ENCODE peak calls at places on chromosomes 2 and 18, in five cellular contexts. L is fibroblast of lung, Q is lower lobe of right lung, I is WTC11, W is body of pancreas. T is an unnamed sample.

GRCh38 chr2:238969857-238970256 is 122.0 kb downstream of the TWIST2 start:
- DNase-seq in I (no peak), Q (no peak), W (no peak), L (no peak), T (no peak)

GRCh38 chr2:10452334-10452733 is 4.2 kb upstream of the ODC1 start:
- DNase-seq in L (peak; percentile 64), Q (peak; percentile 83), W (peak; percentile 84), I (no peak), T (peak; percentile 44)

GRCh38 chr2:11121099-11121822 is 34.0 kb upstream of the SLC66A3 start:
- DNase-seq in L (peak; percentile 15), W (no peak), I (no peak), Q (no peak), T (no peak)

GRCh38 chr2:46010925-46011490 is 286.2 kb upstream of the EPAS1 start:
- DNase-seq in I (no peak), L (peak; percentile 77), Q (no peak), W (no peak), T (no peak)

GRCh38 chr2:38224821-38225450 is 149.0 kb upstream of the CYP1B1 start:
- DNase-seq in L (no peak), Q (no peak), I (no peak), W (no peak), T (no peak)

GRCh38 chr2:100130595-100131391 is 11.6 kb downstream of the AFF3 start:
- DNase-seq in I (no peak), L (no peak), Q (no peak), W (no peak), T (no peak)

GRCh38 chr2:239226677-239227076 is 174.1 kb downstream of the HDAC4 start:
- DNase-seq in I (no peak), Q (no peak), L (no peak), W (no peak), T (no peak)

GRCh38 chr2:55080204-55080738 is 30.0 kb upstream of the RTN4 start:
- DNase-seq in W (no peak), Q (no peak), L (no peak), I (no peak), T (no peak)

GRCh38 chr2:168192839-168193616 is 54.4 kb downstream of the STK39 start:
- DNase-seq in Q (no peak), L (peak; percentile 63), I (no peak), W (no peak), T (no peak)

GRCh38 chr2:240782221-240782885 is 37.7 kb downstream of the KIF1A start:
- DNase-seq in W (no peak), Q (no peak), I (no peak), L (no peak), T (no peak)

GRCh38 chr2:29012211-29012681 is 31.1 kb downstream of the TOGARAM2 start:
- DNase-seq in Q (peak; percentile 60), I (no peak), W (peak; percentile 80), L (peak; percentile 58), T (no peak)

GRCh38 chr2:48312126-48312525 is 217.8 kb upstream of the STON1 start:
- DNase-seq in I (no peak), L (no peak), Q (no peak), W (no peak), T (no peak)

GRCh38 chr18:67359868-67360838 is 156.4 kb downstream of the DSEL start:
- DNase-seq in I (no peak), L (peak; percentile 92), W (peak; percentile 65), Q (no peak), T (peak; percentile 60)

GRCh38 chr2:69222984-69223658 is 163.9 kb downstream of the GFPT1 start:
- DNase-seq in L (peak; percentile 50), I (no peak), W (peak; percentile 21), Q (no peak), T (no peak)

GRCh38 chr2:121284424-121285076 is 452 bp downstream of the TFCP2L1 start:
- DNase-seq in W (peak; percentile 35), I (peak; percentile 41), L (no peak), Q (peak; percentile 60), T (no peak)

GRCh38 chr18:58363767-58364540 is 264.9 kb downstream of the ALPK2 start:
- DNase-seq in I (no peak), Q (no peak), L (peak; percentile 36), W (no peak), T (no peak)

GRCh38 chr18:48186084-48186798 is 222.9 kb downstream of the ZBTB7C start:
- DNase-seq in I (no peak), L (no peak), Q (no peak), W (no peak), T (no peak)

GRCh38 chr2:46803911-46804670 is 111.5 kb downstream of the MCFD2 start:
- DNase-seq in L (peak; percentile 81), W (no peak), Q (no peak), I (no peak), T (peak; percentile 78)

GRCh38 chr2:201769664-201770373 is 10.9 kb downstream of the ALS2 start:
- DNase-seq in Q (no peak), I (no peak), W (no peak), L (no peak), T (no peak)

GRCh38 chr2:227805578-227805977 is 8.1 kb upstream of the CCL20 start:
- DNase-seq in I (no peak), L (no peak), Q (peak; percentile 58), W (no peak), T (no peak)

GRCh38 chr2:173159794-173160463 is 84.3 kb downstream of the MAP3K20 start:
- DNase-seq in Q (peak; percentile 90), I (no peak), L (peak; percentile 99), W (peak; percentile 80), T (peak; percentile 94)

GRCh38 chr2:1818811-1819210 is 74.5 kb upstream of the PXDN start:
- DNase-seq in W (no peak), L (no peak), Q (no peak), I (no peak), T (no peak)

GRCh38 chr2:183541766-183542165 is 417.5 kb downstream of the NUP35 start:
- DNase-seq in W (no peak), Q (no peak), L (no peak), I (no peak), T (no peak)

GRCh38 chr2:29892576-29892975 is 28.8 kb downstream of the ALK start:
- DNase-seq in W (no peak), Q (no peak), I (no peak), L (no peak), T (no peak)

GRCh38 chr2:33373986-33374385 is 102.5 kb upstream of the RASGRP3 start:
- DNase-seq in I (no peak), W (no peak), Q (no peak), L (peak; percentile 75), T (peak; percentile 72)

GRCh38 chr2:9102861-9103662 is 99.6 kb upstream of the MBOAT2 start:
- DNase-seq in L (peak; percentile 55), Q (no peak), W (no peak), I (no peak), T (no peak)

GRCh38 chr2:47250576-47251403 is 95.7 kb upstream of the STPG4 start:
- DNase-seq in Q (no peak), L (no peak), W (peak; percentile 21), I (no peak), T (no peak)

GRCh38 chr2:151795646-151796240 is 32.5 kb downstream of the ARL5A start:
- DNase-seq in L (no peak), Q (no peak), I (no peak), W (no peak), T (no peak)

GRCh38 chr2:222468338-222468737 is 44.0 kb downstream of the SGPP2 start:
- DNase-seq in I (no peak), Q (no peak), L (no peak), W (peak; percentile 28), T (no peak)

GRCh38 chr18:24060644-24061043 is 46.1 kb downstream of the TTC39C start:
- DNase-seq in I (no peak), Q (no peak), L (peak; percentile 80), W (no peak), T (no peak)

GRCh38 chr18:45879681-45880655 is 54.5 kb downstream of the SIGLEC15 start:
- DNase-seq in L (peak; percentile 66), I (peak; percentile 83), Q (peak; percentile 77), W (peak; percentile 63), T (peak; percentile 16)
- TF ChIP-seq CTCF in L (peak; percentile 98), I (peak; percentile 93), Q (peak; percentile 100), W (peak; percentile 97), T (peak; percentile 99)

DNA sequence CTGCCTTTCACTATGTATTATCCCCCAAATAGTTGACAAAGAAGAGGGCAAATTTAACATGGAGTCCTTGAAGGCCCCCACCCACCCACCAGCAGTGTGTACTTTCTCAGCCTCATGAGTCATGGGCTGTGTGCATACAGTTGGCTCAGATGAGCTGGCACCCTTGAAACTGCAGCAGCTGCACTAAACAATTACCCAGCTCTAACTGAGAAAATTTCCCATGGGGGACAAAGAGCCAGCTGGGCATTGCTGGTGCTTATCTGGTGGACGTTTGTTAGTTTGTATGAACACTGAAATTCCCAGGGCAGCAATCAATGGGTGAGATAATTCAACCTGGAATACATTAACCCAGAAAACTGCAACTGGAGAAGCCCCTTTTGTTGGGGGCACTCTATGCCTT is 131.7 kb downstream of the GCA start:
- DNase-seq in I (no peak), L (no peak), Q (no peak), W (peak; percentile 87), T (no peak)
- TF ChIP-seq CTCF in I (no peak), L (no peak), Q (no peak), W (no peak), T (no peak)

DNA sequence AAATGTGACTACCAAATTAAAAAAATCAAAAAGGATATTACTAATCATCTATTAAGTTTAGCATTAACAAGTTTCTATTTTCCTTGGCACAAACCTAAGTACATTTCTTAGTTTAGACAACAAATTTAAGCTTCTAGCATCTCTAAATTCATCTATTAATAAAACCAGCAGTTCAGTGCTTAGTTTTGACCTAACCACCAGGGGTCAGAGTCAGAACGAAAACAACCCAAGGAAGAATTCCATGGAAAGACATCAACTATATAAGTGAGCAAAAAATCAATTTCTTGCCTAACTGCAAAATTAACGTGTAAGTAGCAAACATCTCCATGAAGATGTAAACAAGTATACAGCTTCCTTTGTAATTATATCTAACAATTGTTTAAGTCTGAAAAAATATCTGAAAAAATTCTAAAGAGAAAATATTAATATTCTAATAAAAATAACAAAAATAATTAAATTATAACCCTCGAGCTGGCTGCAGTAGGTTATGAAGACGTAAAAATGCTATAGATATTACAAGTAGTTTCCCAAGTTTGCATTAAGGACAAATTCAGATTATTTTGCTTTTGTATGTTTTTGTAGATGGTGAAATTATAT is 83.7 kb downstream of the CERKL start:
- DNase-seq in W (no peak), I (no peak), L (peak; percentile 63), Q (no peak), T (no peak)
- TF ChIP-seq CTCF in W (peak; percentile 26), I (no peak), L (peak; percentile 43), Q (peak; percentile 38), T (peak; percentile 58)

GRCh38 chr2:218168635-218169462 is 2.1 kb upstream of the CXCR1 start:
- DNase-seq in W (peak; percentile 55), L (peak; percentile 20), Q (peak; percentile 60), I (peak; percentile 85), T (no peak)
- TF ChIP-seq CTCF in W (peak; percentile 51), L (peak; percentile 61), Q (peak; percentile 76), I (peak; percentile 72), T (peak; percentile 62)

GRCh38 chr2:71934320-71934593 is 213.4 kb downstream of the CYP26B1 start:
- DNase-seq in L (no peak), I (no peak), Q (no peak), W (no peak), T (no peak)

GRCh38 chr2:71933467-71934319 is 214.0 kb downstream of the CYP26B1 start:
- DNase-seq in I (no peak), Q (no peak), W (no peak), L (no peak), T (no peak)

GRCh38 chr2:71936076-71937030 is 211.3 kb downstream of the CYP26B1 start:
- DNase-seq in W (no peak), L (no peak), Q (no peak), I (no peak), T (no peak)

GRCh38 chr2:71935291-71935848 is 212.3 kb downstream of the CYP26B1 start:
- DNase-seq in Q (no peak), W (no peak), L (peak; percentile 15), I (no peak), T (peak; percentile 42)

GRCh38 chr2:71934595-71935263 is 212.9 kb downstream of the CYP26B1 start:
- DNase-seq in I (no peak), W (no peak), L (peak; percentile 39), Q (no peak), T (peak; percentile 51)
- TF ChIP-seq CTCF in I (no peak), W (no peak), L (no peak), Q (no peak), T (no peak)

T was measured in AG09319.